ENCODE peak calls at places on chromosome 10, in nine cellular contexts. R, A, V, S, J, F, U, W and P are unnamed samples.

GRCh38 chr10:133024711-133025557 is 62.8 kb upstream of the ADGRA1 start:
- DNase-seq in R (no peak), A (no peak), V (no peak), S (no peak), J (no peak), F (no peak), U (peak; percentile 31), W (no peak), P (no peak)

GRCh38 chr10:124205432-124205831 is 112.0 kb upstream of the CHST15 start:
- DNase-seq in R (no peak), A (no peak), V (no peak), S (no peak), J (no peak), F (no peak), U (no peak), W (no peak), P (no peak)

GRCh38 chr10:30637881-30638467 is 8.4 kb upstream of the LYZL2 start:
- DNase-seq in R (peak; percentile 56), A (no peak), V (peak; percentile 55), S (no peak), J (no peak), F (peak; percentile 91), U (no peak), W (peak; percentile 94), P (no peak)

GRCh38 chr10:132697568-132698200 is 88.3 kb downstream of the NKX6-2 start:
- DNase-seq in R (no peak), A (no peak), V (no peak), S (no peak), J (no peak), F (no peak), U (no peak), W (no peak), P (no peak)

GRCh38 chr10:13684252-13684791 is 97.6 kb downstream of the PRPF18 start:
- DNase-seq in R (no peak), A (no peak), V (no peak), S (no peak), J (no peak), F (peak; percentile 93), U (no peak), W (peak; percentile 82), P (no peak)

GRCh38 chr10:128854965-128855364 is 612.1 kb upstream of the MGMT start:
- DNase-seq in R (no peak), A (no peak), V (no peak), S (no peak), J (no peak), F (no peak), U (peak; percentile 76), W (no peak), P (no peak)

GRCh38 chr10:115001506-115002381 is 63.7 kb downstream of the TRUB1 start:
- DNase-seq in R (no peak), A (no peak), V (no peak), S (no peak), J (no peak), F (no peak), U (no peak), W (peak; percentile 16), P (no peak)

GRCh38 chr10:62688971-62689700 is 115.4 kb upstream of the ADO start:
- DNase-seq in R (no peak), A (no peak), V (no peak), S (no peak), J (no peak), F (no peak), U (no peak), W (no peak), P (no peak)

GRCh38 chr10:109855746-109856145 is 67.6 kb downstream of the XPNPEP1 start:
- DNase-seq in R (no peak), A (no peak), V (no peak), S (no peak), J (no peak), F (no peak), U (no peak), W (no peak), P (no peak)

GRCh38 chr10:132248455-132249231 is 59.1 kb downstream of the STK32C start:
- DNase-seq in R (no peak), A (no peak), V (no peak), S (no peak), J (peak; percentile 16), F (peak; percentile 5), U (peak; percentile 80), W (no peak), P (no peak)

GRCh38 chr10:88347597-88348304 is 235.4 kb downstream of the RNLS start:
- DNase-seq in R (no peak), A (no peak), V (no peak), S (no peak), J (no peak), F (no peak), U (no peak), W (no peak), P (no peak)

GRCh38 chr10:72027498-72027897 is 60.9 kb downstream of the SPOCK2 start:
- DNase-seq in R (no peak), A (no peak), V (no peak), S (no peak), J (no peak), F (no peak), U (no peak), W (peak; percentile 49), P (no peak)

GRCh38 chr10:71799785-71800453 is 26.6 kb upstream of the VSIR start:
- DNase-seq in R (no peak), A (no peak), V (no peak), S (no peak), J (no peak), F (no peak), U (no peak), W (no peak), P (no peak)

GRCh38 chr10:1195828-1196227 is 139.6 kb downstream of the WDR37 start:
- DNase-seq in R (no peak), A (no peak), V (no peak), S (no peak), J (no peak), F (no peak), U (peak; percentile 41), W (no peak), P (no peak)

GRCh38 chr10:112374724-112375541 is 1.0 kb downstream of the ACSL5 start:
- DNase-seq in R (no peak), A (peak; percentile 45), V (no peak), S (peak; percentile 12), J (peak; percentile 7), F (no peak), U (no peak), W (peak; percentile 26), P (no peak)

GRCh38 chr10:58512470-58513188 is at the start of gene BICC1:
- DNase-seq in R (no peak), A (peak; percentile 44), V (no peak), S (no peak), J (no peak), F (no peak), U (peak; percentile 74), W (peak; percentile 44), P (no peak)

GRCh38 chr10:123325663-123326175 is 171.5 kb downstream of the BUB3 start:
- DNase-seq in R (no peak), A (no peak), V (no peak), S (no peak), J (no peak), F (no peak), U (no peak), W (no peak), P (no peak)

GRCh38 chr10:117132751-117133231 is 5.3 kb downstream of the VAX1 start:
- DNase-seq in R (no peak), A (no peak), V (no peak), S (no peak), J (no peak), F (no peak), U (peak; percentile 76), W (no peak), P (no peak)

GRCh38 chr10:80530816-80531215 is 6.9 kb upstream of the SH2D4B start:
- DNase-seq in R (no peak), A (no peak), V (no peak), S (peak; percentile 15), J (no peak), F (no peak), U (no peak), W (no peak), P (no peak)

GRCh38 chr10:89438525-89438924 is 24.2 kb downstream of the IFIT5 start:
- DNase-seq in R (no peak), A (no peak), V (no peak), S (no peak), J (no peak), F (no peak), U (no peak), W (peak; percentile 52), P (no peak)

GRCh38 chr10:48659790-48660189 is 24.9 kb upstream of the WDFY4 start:
- DNase-seq in R (no peak), A (no peak), V (no peak), S (no peak), J (no peak), F (peak; percentile 33), U (peak; percentile 30), W (no peak), P (no peak)

GRCh38 chr10:92914478-92915066 is 66.3 kb downstream of the EXOC6 start:
- DNase-seq in R (peak; percentile 8), A (no peak), V (no peak), S (no peak), J (peak; percentile 14), F (peak; percentile 61), U (peak; percentile 72), W (peak; percentile 55), P (no peak)

GRCh38 chr10:70551971-70552422 is 50.5 kb downstream of the PRF1 start:
- DNase-seq in R (peak; percentile 91), A (no peak), V (peak; percentile 87), S (no peak), J (no peak), F (peak; percentile 94), U (no peak), W (peak; percentile 91), P (no peak)

GRCh38 chr10:119395287-119396007 is 147.1 kb downstream of the RGS10 start:
- DNase-seq in R (no peak), A (no peak), V (no peak), S (no peak), J (no peak), F (peak; percentile 76), U (no peak), W (peak; percentile 68), P (no peak)